ENCODE peak calls at places on chromosomes 12 and 14, in four cellular contexts. One of them, this sample, is unnamed.

GRCh38 chr12:108806921-108807320 is 50.5 kb downstream of the SSH1 start:
- DNase-seq in memory B cell: no peak
- DNase-seq in CD4-positive, CD25-positive, alpha-beta regulatory T cell: no peak
- DNase-seq in B cell: no peak
- DNase-seq in this sample: no peak

GRCh38 chr14:34766611-34767010 is 52.2 kb upstream of the CFL2 start:
- DNase-seq in memory B cell: no peak
- DNase-seq in B cell: no peak
- DNase-seq in CD4-positive, CD25-positive, alpha-beta regulatory T cell: no peak
- DNase-seq in this sample: no peak

GRCh38 chr12:95625012-95625411 is 73.7 kb upstream of the USP44 start:
- DNase-seq in memory B cell: no peak
- DNase-seq in CD4-positive, CD25-positive, alpha-beta regulatory T cell: no peak
- DNase-seq in B cell: no peak
- DNase-seq in this sample: no peak

GRCh38 chr12:132404956-132405741 is 75.8 kb upstream of the GALNT9 start:
- DNase-seq in memory B cell: no peak
- DNase-seq in B cell: no peak
- DNase-seq in CD4-positive, CD25-positive, alpha-beta regulatory T cell: no peak
- DNase-seq in this sample: no peak

GRCh38 chr14:68814376-68815287 is 21.8 kb upstream of the ZFP36L1 start:
- DNase-seq in B cell: peak; percentile 83
- DNase-seq in memory B cell: peak; percentile 55
- DNase-seq in CD4-positive, CD25-positive, alpha-beta regulatory T cell: peak; percentile 58
- DNase-seq in this sample: no peak

GRCh38 chr12:4939418-4940023 is 29.8 kb downstream of the KCNA1 start:
- DNase-seq in B cell: no peak
- DNase-seq in CD4-positive, CD25-positive, alpha-beta regulatory T cell: no peak
- DNase-seq in memory B cell: no peak
- DNase-seq in this sample: no peak

GRCh38 chr12:112252184-112252583 is 126.8 kb downstream of the TRAFD1 start:
- DNase-seq in B cell: no peak
- DNase-seq in memory B cell: no peak
- DNase-seq in CD4-positive, CD25-positive, alpha-beta regulatory T cell: no peak
- DNase-seq in this sample: no peak

GRCh38 chr12:58920102-58920955 is at the start of gene LRIG3:
- DNase-seq in CD4-positive, CD25-positive, alpha-beta regulatory T cell: no peak
- DNase-seq in memory B cell: no peak
- DNase-seq in B cell: peak; percentile 18
- DNase-seq in this sample: peak; percentile 66

GRCh38 chr12:38934696-38935095 is 29.3 kb upstream of the CPNE8 start:
- DNase-seq in memory B cell: no peak
- DNase-seq in CD4-positive, CD25-positive, alpha-beta regulatory T cell: no peak
- DNase-seq in B cell: no peak
- DNase-seq in this sample: no peak

GRCh38 chr14:105097797-105098127 is 32.5 kb upstream of the GPR132 start:
- DNase-seq in memory B cell: no peak
- DNase-seq in B cell: no peak
- DNase-seq in CD4-positive, CD25-positive, alpha-beta regulatory T cell: no peak
- DNase-seq in this sample: no peak

GRCh38 chr12:95203477-95203843 is 13.8 kb downstream of the FGD6 start:
- DNase-seq in memory B cell: no peak
- DNase-seq in B cell: no peak
- DNase-seq in CD4-positive, CD25-positive, alpha-beta regulatory T cell: no peak
- DNase-seq in this sample: no peak

GRCh38 chr14:85566603-85567002 is 36.7 kb downstream of the FLRT2 start:
- DNase-seq in memory B cell: no peak
- DNase-seq in B cell: no peak
- DNase-seq in CD4-positive, CD25-positive, alpha-beta regulatory T cell: no peak
- DNase-seq in this sample: no peak

GRCh38 chr14:56555921-56556570 is 23.6 kb upstream of the TMEM260 start:
- DNase-seq in memory B cell: no peak
- DNase-seq in CD4-positive, CD25-positive, alpha-beta regulatory T cell: no peak
- DNase-seq in B cell: no peak
- DNase-seq in this sample: no peak

GRCh38 chr12:94731733-94732360 is 81.5 kb upstream of the TMCC3 start:
- DNase-seq in CD4-positive, CD25-positive, alpha-beta regulatory T cell: no peak
- DNase-seq in B cell: no peak
- DNase-seq in memory B cell: no peak
- DNase-seq in this sample: no peak

GRCh38 chr14:24334431-24335271 is at the start of gene ADCY4:
- DNase-seq in B cell: peak; percentile 53
- DNase-seq in CD4-positive, CD25-positive, alpha-beta regulatory T cell: peak; percentile 26
- DNase-seq in memory B cell: no peak
- DNase-seq in this sample: no peak